ENCODE peak calls at places on chromosomes 12 and 14, in eight cellular contexts. G is heart right ventricle, I is neuronal stem cell, C is NCI-H1436, N is fibroblast of the conjunctiva, U is sciatic nerve, J is NCI-H345, V is gastrocnemius medialis. F is an unnamed sample.

GRCh38 chr14:95993768-95994592 is 45.2 kb upstream of the C14orf132 start:
- DNase-seq in N (peak; percentile 39), G (no peak), C (peak; percentile 72), J (peak; percentile 59), U (no peak), V (no peak), I (peak; percentile 73), F (no peak)

GRCh38 chr14:73771848-73772705 is 57.9 kb upstream of the PNMA1 start:
- DNase-seq in G (no peak), I (no peak), U (no peak), C (no peak), N (no peak), J (peak; percentile 70), V (peak; percentile 40), F (no peak)

GRCh38 chr14:32202468-32202865 is 602 bp downstream of the RNU6-8 start:
- DNase-seq in U (no peak), V (no peak), I (peak; percentile 32), C (peak; percentile 9), G (no peak), N (no peak), J (peak; percentile 52), F (peak; percentile 18)

GRCh38 chr14:56738020-56738419 is 72.3 kb downstream of the OTX2 start:
- DNase-seq in J (no peak), I (no peak), U (no peak), V (no peak), N (no peak), G (no peak), C (no peak), F (no peak)

GRCh38 chr12:13044002-13044858 is at the start of gene FAM234B:
- DNase-seq in C (peak; percentile 37), V (peak; percentile 48), J (peak; percentile 78), U (peak; percentile 89), G (peak; percentile 88), I (peak; percentile 76), N (no peak), F (no peak)

GRCh38 chr12:12788131-12788530 is 2.7 kb downstream of the APOLD1 start:
- DNase-seq in N (no peak), U (no peak), G (no peak), V (no peak), I (no peak), C (no peak), J (no peak), F (no peak)

GRCh38 chr14:24232645-24233537 is at the start of gene GMPR2:
- DNase-seq in V (peak; percentile 50), U (no peak), J (peak; percentile 31), C (peak; percentile 37), G (no peak), N (no peak), I (no peak), F (no peak)

GRCh38 chr12:19574606-19575005 is 135.3 kb downstream of the AEBP2 start:
- DNase-seq in V (no peak), J (no peak), I (no peak), N (no peak), U (no peak), G (no peak), C (no peak), F (no peak)

GRCh38 chr12:27787559-27787958 is 7.5 kb upstream of the MANSC4 start:
- DNase-seq in C (no peak), I (no peak), N (no peak), J (no peak), V (no peak), U (no peak), G (no peak), F (no peak)

GRCh38 chr14:28780843-28781503 is 14.4 kb downstream of the FOXG1 start:
- DNase-seq in I (no peak), J (no peak), V (no peak), N (no peak), C (no peak), U (no peak), G (no peak), F (no peak)

GRCh38 chr12:109864916-109865315 is 15.4 kb downstream of the GLTP start:
- DNase-seq in V (no peak), U (no peak), G (no peak), C (no peak), N (no peak), J (no peak), I (no peak), F (no peak)

GRCh38 chr12:104906695-104907094 is 51.4 kb downstream of the SLC41A2 start:
- DNase-seq in G (no peak), I (no peak), C (no peak), U (no peak), V (no peak), N (no peak), J (no peak), F (no peak)

GRCh38 chr12:15404485-15404884 is 82.2 kb downstream of the PTPRO start:
- DNase-seq in N (no peak), J (no peak), C (no peak), U (no peak), I (no peak), V (no peak), G (no peak), F (no peak)

GRCh38 chr14:31006703-31007102 is 18.7 kb upstream of the AP4S1 start:
- DNase-seq in G (no peak), N (no peak), C (no peak), I (no peak), U (no peak), J (no peak), V (no peak), F (no peak)

GRCh38 chr12:106106892-106107291 is 31.9 kb downstream of the NUAK1 start:
- DNase-seq in G (no peak), N (no peak), C (no peak), J (no peak), V (no peak), I (no peak), U (no peak), F (no peak)

GRCh38 chr12:9095322-9095721 is 20.4 kb downstream of the A2M start:
- DNase-seq in N (no peak), J (no peak), I (no peak), U (no peak), G (no peak), V (no peak), C (no peak), F (no peak)

GRCh38 chr12:82818276-82819035 is 131.8 kb downstream of the TMTC2 start:
- DNase-seq in I (no peak), G (no peak), J (no peak), N (no peak), U (no peak), V (no peak), C (no peak), F (no peak)

GRCh38 chr12:74770552-74770951 is 232.9 kb downstream of the ATXN7L3B start:
- DNase-seq in N (no peak), C (no peak), G (no peak), I (no peak), V (no peak), U (no peak), J (no peak), F (no peak)

GRCh38 chr12:40988335-40988734 is 199.8 kb upstream of the PDZRN4 start:
- DNase-seq in G (no peak), I (no peak), C (no peak), J (no peak), N (no peak), U (no peak), V (no peak), F (no peak)

GRCh38 chr14:88599321-88599720 is 36.5 kb downstream of the ZC3H14 start:
- DNase-seq in N (no peak), V (no peak), U (no peak), I (no peak), G (no peak), C (no peak), J (no peak), F (no peak)

GRCh38 chr12:104387190-104387589 is 69.6 kb upstream of the CHST11 start:
- DNase-seq in J (peak; percentile 39), C (no peak), U (no peak), I (no peak), N (no peak), V (no peak), G (no peak), F (no peak)

GRCh38 chr12:26940820-26941219 is 2.5 kb downstream of the FGFR1OP2 start:
- DNase-seq in I (no peak), G (no peak), C (no peak), V (no peak), N (no peak), U (no peak), J (no peak), F (no peak)

GRCh38 chr12:116958402-116959197 is 47.9 kb downstream of the FBXW8 start:
- DNase-seq in G (no peak), N (no peak), U (no peak), C (no peak), I (no peak), V (no peak), J (no peak), F (no peak)

GRCh38 chr14:59303216-59303615 is 114.7 kb downstream of the DAAM1 start:
- DNase-seq in J (no peak), I (no peak), N (no peak), U (no peak), C (no peak), G (no peak), V (no peak), F (no peak)

GRCh38 chr12:97075583-97076268 is 168.7 kb downstream of the NEDD1 start:
- DNase-seq in U (no peak), N (no peak), V (no peak), C (no peak), G (no peak), I (peak; percentile 23), J (no peak), F (no peak)

GRCh38 chr12:132711169-132711843 is 664 bp downstream of the PGAM5 start:
- DNase-seq in I (no peak), V (no peak), C (no peak), G (no peak), U (no peak), N (no peak), J (peak; percentile 10), F (no peak)

GRCh38 chr12:48997719-48998496 is 1.3 kb downstream of the DDN start:
- DNase-seq in J (peak; percentile 11), C (peak; percentile 47), I (no peak), G (peak; percentile 34), V (no peak), N (no peak), U (no peak), F (no peak)

GRCh38 chr14:76376878-76377523 is 1.1 kb downstream of the ESRRB start:
- DNase-seq in J (peak; percentile 16), I (no peak), C (no peak), U (no peak), N (no peak), V (no peak), G (no peak), F (no peak)

GRCh38 chr14:72611956-72612500 is 281.9 kb downstream of the DPF3 start:
- DNase-seq in I (no peak), N (no peak), J (no peak), G (no peak), U (peak; percentile 21), C (no peak), V (no peak), F (no peak)

GRCh38 chr12:5392961-5393360 is 38.9 kb upstream of the NTF3 start:
- DNase-seq in I (no peak), C (no peak), G (no peak), N (no peak), U (no peak), J (no peak), V (no peak), F (no peak)

GRCh38 chr12:2495452-2496112 is 299.2 kb upstream of the FKBP4 start:
- DNase-seq in G (no peak), N (no peak), U (no peak), C (no peak), I (no peak), V (no peak), J (no peak), F (no peak)

GRCh38 chr14:98984719-98985041 is 287.3 kb downstream of the BCL11B start:
- DNase-seq in U (no peak), C (no peak), G (no peak), I (no peak), J (no peak), N (no peak), V (no peak), F (no peak)

GRCh38 chr14:94936901-94937321 is 167.0 kb upstream of the GSC start:
- DNase-seq in I (no peak), G (peak; percentile 61), N (no peak), J (no peak), C (no peak), V (no peak), U (peak; percentile 67), F (no peak)

GRCh38 chr12:60235261-60235660 is 639.4 kb downstream of the SLC16A7 start:
- DNase-seq in C (no peak), J (no peak), G (no peak), U (no peak), I (no peak), N (no peak), V (no peak), F (no peak)